ENCODE peak calls at places on chromosomes 2 and 18, in ten cellular contexts. Y is transverse colon, Z is GM12892, A is body of pancreas, J is tibial nerve, K is adrenal gland, V is A549, N is stomach, O is thyroid gland, I is lower leg skin. U is an unnamed sample.

GRCh38 chr2:96138146-96139145 is at the start of gene ASTL:
- DNase-seq in Y (peak), Z (no peak), A (peak), J (no peak), K (no peak), V (peak), N (peak), O (peak), I (peak), U (peak)

GRCh38 chr2:143125647-143126046 is 3.6 kb upstream of the ARHGAP15 start:
- DNase-seq in Y (no peak), Z (no peak), A (no peak), J (no peak), K (no peak), V (no peak), N (no peak), O (no peak), I (no peak), U (no peak)

GRCh38 chr2:225400060-225400511 is 576 bp downstream of the NYAP2 start:
- DNase-seq in Y (no peak), Z (no peak), A (peak), J (no peak), K (peak), V (peak), N (no peak), O (peak), I (no peak), U (peak)

GRCh38 chr2:157838442-157839161 is 37.5 kb downstream of the ACVR1 start:
- DNase-seq in Y (peak), Z (no peak), A (peak), J (no peak), K (peak), V (peak), N (peak), O (peak), I (peak), U (peak)

GRCh38 chr2:71796174-71796592 is 342.8 kb downstream of the DYSF start:
- DNase-seq in Y (no peak), Z (no peak), A (no peak), J (no peak), K (no peak), V (no peak), N (no peak), O (no peak), I (no peak), U (peak)

GRCh38 chr2:10775036-10775780 is 37.4 kb downstream of the PDIA6 start:
- DNase-seq in Y (no peak), Z (no peak), A (no peak), J (no peak), K (no peak), V (no peak), N (peak), O (no peak), I (no peak), U (no peak)

GRCh38 chr18:28177828-28178635 is 1.1 kb upstream of the CDH2 start:
- DNase-seq in Y (no peak), Z (peak), A (peak), J (no peak), K (peak), V (peak), N (peak), O (peak), I (no peak), U (peak)

GRCh38 chr2:54469484-54470053 is 13.4 kb downstream of the SPTBN1 start:
- DNase-seq in Y (no peak), Z (no peak), A (no peak), J (no peak), K (no peak), V (no peak), N (no peak), O (no peak), I (no peak), U (no peak)

GRCh38 chr2:169479257-169480078 is at the start of gene BBS5:
- DNase-seq in Y (peak), Z (peak), A (peak), J (peak), K (peak), V (peak), N (peak), O (peak), I (peak), U (peak)

GRCh38 chr2:38533757-38534545 is 68.8 kb downstream of the HNRNPLL start:
- DNase-seq in Y (no peak), Z (no peak), A (no peak), J (no peak), K (no peak), V (no peak), N (no peak), O (no peak), I (no peak), U (peak)

GRCh38 chr2:27123302-27124150 is at the start of gene ABHD1:
- DNase-seq in Y (peak), Z (peak), A (peak), J (peak), K (peak), V (peak), N (peak), O (peak), I (no peak), U (no peak)
- TF ChIP-seq POLR2A in Y (peak), Z (peak), A (peak), J (no peak), K (peak), V (peak), N (no peak), O (no peak), I (no peak), U (no peak)

GRCh38 chr2:150138587-150138986 is 348.9 kb downstream of the RND3 start:
- DNase-seq in Y (no peak), Z (no peak), A (no peak), J (no peak), K (no peak), V (no peak), N (no peak), O (no peak), I (no peak), U (no peak)
- TF ChIP-seq POLR2A in Y (no peak), Z (no peak), A (no peak), J (no peak), K (no peak), V (no peak), N (no peak), O (no peak), I (no peak), U (no peak)

GRCh38 chr2:43226558-43226954 is at the start of gene ZFP36L2:
- DNase-seq in Y (peak), Z (peak), A (peak), J (peak), K (peak), V (peak), N (peak), O (peak), I (peak), U (peak)
- TF ChIP-seq POLR2A in Y (peak), Z (peak), A (peak), J (peak), K (peak), V (peak), N (no peak), O (peak), I (peak), U (peak)

GRCh38 chr2:178193823-178194599 is at the start of gene OSBPL6:
- DNase-seq in Y (peak), Z (peak), A (peak), J (peak), K (peak), V (peak), N (peak), O (peak), I (peak), U (peak)
- TF ChIP-seq POLR2A in Y (peak), Z (no peak), A (peak), J (peak), K (peak), V (peak), N (no peak), O (no peak), I (peak), U (no peak)

GRCh38 chr18:9477509-9477908 is 2.2 kb downstream of the RALBP1 start:
- DNase-seq in Y (no peak), Z (no peak), A (no peak), J (no peak), K (no peak), V (no peak), N (no peak), O (no peak), I (no peak), U (no peak)

GRCh38 chr18:9474103-9474982 is 970 bp upstream of the RALBP1 start:
- DNase-seq in Y (peak), Z (no peak), A (no peak), J (peak), K (no peak), V (peak), N (no peak), O (peak), I (no peak), U (peak)

GRCh38 chr18:9474983-9475642 is at the start of gene RALBP1:
- DNase-seq in Y (peak), Z (peak), A (peak), J (peak), K (peak), V (peak), N (peak), O (peak), I (peak), U (peak)

GRCh38 chr18:9478545-9478944 is 3.2 kb downstream of the RALBP1 start:
- DNase-seq in Y (no peak), Z (no peak), A (no peak), J (no peak), K (no peak), V (no peak), N (no peak), O (no peak), I (no peak), U (no peak)

DNA sequence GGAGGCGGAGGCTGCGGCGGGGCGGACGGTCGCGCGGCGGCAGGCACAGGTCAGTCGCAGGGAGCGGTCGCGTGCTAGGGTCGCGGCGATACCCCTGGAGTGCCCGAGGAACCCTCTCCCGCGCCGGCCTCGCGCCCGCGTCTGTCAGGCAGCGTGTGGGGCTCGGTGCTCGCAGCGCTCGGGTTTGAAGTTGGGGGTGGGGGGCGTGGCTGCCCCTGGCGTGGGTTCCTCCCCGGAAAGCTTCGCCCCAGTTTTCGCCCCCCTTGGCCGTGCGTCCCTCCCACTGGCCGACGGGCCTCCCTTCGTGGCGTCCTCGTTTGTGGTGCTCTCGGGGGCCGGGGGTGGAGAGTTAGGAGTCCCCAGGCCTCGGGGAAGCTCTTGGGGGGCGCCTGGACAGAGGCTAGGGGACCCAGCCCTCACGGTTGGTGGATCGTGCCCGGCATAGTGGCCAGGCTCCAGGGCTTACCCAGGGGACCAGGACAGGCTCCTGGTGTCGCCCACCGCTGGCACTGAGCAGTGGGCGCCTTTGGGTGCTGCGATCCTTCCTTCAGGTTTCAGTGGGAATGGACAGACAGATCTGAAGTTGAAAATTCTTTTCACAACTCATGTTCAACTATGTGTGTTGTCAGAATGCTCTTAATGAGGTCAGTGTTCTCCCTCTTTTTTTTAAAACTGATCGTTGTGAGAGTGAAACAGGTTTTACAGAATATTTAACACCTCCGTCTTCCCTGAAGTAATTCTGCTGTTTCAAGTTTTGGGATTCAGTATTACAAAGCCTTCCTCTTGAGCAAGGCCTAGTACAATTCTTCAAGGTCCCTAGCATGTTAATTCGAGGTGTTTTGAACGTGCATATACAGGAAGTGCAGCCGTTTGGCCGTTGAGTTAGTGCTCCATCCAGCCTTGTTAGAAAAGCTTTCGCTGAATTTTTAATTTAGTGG is 599 bp downstream of the RALBP1 start:
- DNase-seq in Y (no peak), Z (peak), A (peak), J (peak), K (peak), V (no peak), N (no peak), O (no peak), I (peak), U (peak)
- TF ChIP-seq POLR2A in Y (no peak), Z (peak), A (no peak), J (no peak), K (peak), V (peak), N (no peak), O (peak), I (no peak), U (no peak)

DNA sequence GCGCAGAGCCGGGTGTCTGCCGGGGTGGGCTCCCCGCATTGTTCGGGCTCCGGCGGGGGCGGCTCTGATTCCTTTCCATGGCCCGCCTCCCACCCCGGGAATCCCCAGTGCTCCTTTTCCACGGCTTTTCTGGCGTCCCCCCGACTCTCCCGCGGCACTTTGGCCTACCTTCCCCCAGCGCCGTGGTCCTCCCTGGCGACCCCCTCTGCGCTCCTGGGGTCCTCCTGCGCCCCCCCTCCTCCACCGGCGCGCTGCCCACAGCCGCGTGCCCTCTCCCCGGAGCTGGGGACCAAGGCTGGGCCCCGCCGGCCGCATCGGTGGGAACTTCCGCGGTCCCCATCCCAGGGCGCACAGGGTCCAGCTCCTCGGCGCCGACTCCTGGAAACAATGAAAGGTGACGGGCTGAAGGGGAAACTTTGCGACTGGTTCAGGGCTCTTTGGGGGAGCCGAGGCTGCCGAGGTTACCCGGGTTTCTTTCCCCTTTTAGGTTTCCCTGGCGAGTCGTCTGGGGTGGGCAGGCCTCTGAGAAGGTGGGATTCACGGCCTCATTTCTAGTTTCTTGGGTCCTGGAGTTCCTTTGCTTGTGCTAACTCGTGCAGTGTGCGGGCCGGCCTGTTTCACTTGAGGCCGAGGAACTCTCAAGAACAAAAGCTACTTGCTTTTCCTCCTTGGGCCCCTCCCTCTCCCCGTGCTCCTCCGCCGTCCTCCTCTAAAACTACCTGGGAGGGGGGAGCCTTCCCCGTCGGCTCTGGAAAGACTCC is 2.2 kb downstream of the TGIF1 start:
- DNase-seq in Y (peak), Z (no peak), A (peak), J (peak), K (peak), V (peak), N (peak), O (peak), I (peak), U (peak)
- TF ChIP-seq POLR2A in Y (peak), Z (no peak), A (no peak), J (no peak), K (no peak), V (no peak), N (no peak), O (no peak), I (no peak), U (peak)

DNA sequence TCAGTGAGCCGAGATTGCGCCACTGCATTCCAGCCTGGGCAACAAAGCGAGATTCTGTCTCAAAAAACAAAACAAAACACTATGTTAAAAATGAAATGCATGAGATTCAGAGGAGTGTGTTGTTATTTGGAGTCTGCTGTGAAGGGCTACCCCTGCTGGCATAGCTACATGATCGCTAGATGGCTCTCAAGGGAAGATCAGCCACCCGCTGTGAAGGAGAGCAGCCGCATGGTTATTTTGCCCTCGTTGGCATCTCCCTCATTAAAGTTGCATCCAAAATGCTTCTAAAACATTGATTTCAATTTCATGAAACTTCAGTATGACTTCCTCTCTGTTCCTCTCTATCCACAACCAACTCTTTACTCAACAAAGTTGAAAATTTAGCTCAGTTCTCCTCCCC is 54.8 kb upstream of the NDUFV2 start:
- DNase-seq in Y (no peak), Z (no peak), A (no peak), J (no peak), K (no peak), V (no peak), N (no peak), O (no peak), I (no peak), U (no peak)
- TF ChIP-seq POLR2A in Y (no peak), Z (no peak), A (no peak), J (no peak), K (no peak), V (no peak), N (no peak), O (no peak), I (no peak), U (no peak)

U was measured in IMR-90.